ENCODE peak calls at places on chromosomes 13 and 19, in six cellular contexts. C is DND-41, A is OCI-LY7, F is lower lobe of right lung, W is K562, P is pancreas. S is an unnamed sample.

GRCh38 chr19:6086081-6086858 is 24.0 kb downstream of the RFX2 start:
- DNase-seq in C (no peak), A (no peak), F (no peak), W (no peak), P (no peak), S (no peak)

GRCh38 chr13:95153647-95154405 is 147.4 kb downstream of the ABCC4 start:
- DNase-seq in C (no peak), A (no peak), F (no peak), W (no peak), P (no peak), S (no peak)

GRCh38 chr19:33241091-33241529 is 15.5 kb upstream of the SLC7A10 start:
- DNase-seq in C (no peak), A (no peak), F (peak), W (no peak), P (no peak), S (no peak)

GRCh38 chr13:107373551-107373950 is 805.6 kb upstream of the ARGLU1 start:
- DNase-seq in C (no peak), A (no peak), F (no peak), W (no peak), P (no peak), S (no peak)

GRCh38 chr13:37295046-37295445 is 189.6 kb upstream of the CSNK1A1L start:
- DNase-seq in C (no peak), A (no peak), F (no peak), W (no peak), P (no peak), S (no peak)

GRCh38 chr13:105817011-105817410 is 718.5 kb downstream of the EFNB2 start:
- DNase-seq in C (no peak), A (no peak), F (no peak), W (no peak), P (no peak), S (no peak)

GRCh38 chr13:100363351-100363750 is 225.2 kb downstream of the GGACT start:
- DNase-seq in C (no peak), A (no peak), F (no peak), W (no peak), P (no peak), S (no peak)

GRCh38 chr13:73602295-73602694 is 531.9 kb downstream of the KLF12 start:
- DNase-seq in C (no peak), A (no peak), F (no peak), W (peak), P (no peak), S (no peak)

GRCh38 chr13:41059896-41060722 is 1.2 kb upstream of the WBP4 start:
- DNase-seq in C (peak), A (peak), F (peak), W (peak), P (peak), S (peak)

GRCh38 chr13:109737606-109738005 is 48.8 kb downstream of the IRS2 start:
- DNase-seq in C (peak), A (no peak), F (no peak), W (no peak), P (no peak), S (no peak)

GRCh38 chr13:96181886-96182285 is 92.0 kb downstream of the HS6ST3 start:
- DNase-seq in C (no peak), A (no peak), F (no peak), W (no peak), P (no peak), S (no peak)

GRCh38 chr19:10513223-10513622 is 4.0 kb downstream of the S1PR5 start:
- DNase-seq in C (no peak), A (no peak), F (no peak), W (no peak), P (no peak), S (no peak)

GRCh38 chr19:10516671-10517286 is 468 bp downstream of the S1PR5 start:
- DNase-seq in C (no peak), A (no peak), F (no peak), W (no peak), P (no peak), S (no peak)

GRCh38 chr19:10516064-10516385 is 1.2 kb downstream of the S1PR5 start:
- DNase-seq in C (no peak), A (no peak), F (no peak), W (no peak), P (no peak), S (peak)

GRCh38 chr19:10517361-10517759 is at the start of gene S1PR5:
- DNase-seq in C (no peak), A (no peak), F (no peak), W (peak), P (peak), S (peak)

GRCh38 chr19:10514211-10515145 is 2.8 kb downstream of the S1PR5 start:
- DNase-seq in C (no peak), A (no peak), F (no peak), W (no peak), P (no peak), S (peak)
- H3K4me3 ChIP-seq in C (no peak), A (no peak), F (no peak), W (no peak), P (no peak), S (no peak)

GRCh38 chr13:114066956-114067355 is 65.5 kb downstream of the RASA3 start:
- DNase-seq in C (no peak), A (no peak), F (peak), W (no peak), P (no peak), S (no peak)

GRCh38 chr13:114065926-114066774 is 66.3 kb downstream of the RASA3 start:
- DNase-seq in C (no peak), A (no peak), F (peak), W (no peak), P (no peak), S (no peak)

GRCh38 chr13:114064516-114065140 is 67.8 kb downstream of the RASA3 start:
- DNase-seq in C (no peak), A (no peak), F (peak), W (peak), P (no peak), S (no peak)

GRCh38 chr13:114063545-114064515 is 68.6 kb downstream of the RASA3 start:
- DNase-seq in C (no peak), A (no peak), F (peak), W (peak), P (no peak), S (no peak)

DNA sequence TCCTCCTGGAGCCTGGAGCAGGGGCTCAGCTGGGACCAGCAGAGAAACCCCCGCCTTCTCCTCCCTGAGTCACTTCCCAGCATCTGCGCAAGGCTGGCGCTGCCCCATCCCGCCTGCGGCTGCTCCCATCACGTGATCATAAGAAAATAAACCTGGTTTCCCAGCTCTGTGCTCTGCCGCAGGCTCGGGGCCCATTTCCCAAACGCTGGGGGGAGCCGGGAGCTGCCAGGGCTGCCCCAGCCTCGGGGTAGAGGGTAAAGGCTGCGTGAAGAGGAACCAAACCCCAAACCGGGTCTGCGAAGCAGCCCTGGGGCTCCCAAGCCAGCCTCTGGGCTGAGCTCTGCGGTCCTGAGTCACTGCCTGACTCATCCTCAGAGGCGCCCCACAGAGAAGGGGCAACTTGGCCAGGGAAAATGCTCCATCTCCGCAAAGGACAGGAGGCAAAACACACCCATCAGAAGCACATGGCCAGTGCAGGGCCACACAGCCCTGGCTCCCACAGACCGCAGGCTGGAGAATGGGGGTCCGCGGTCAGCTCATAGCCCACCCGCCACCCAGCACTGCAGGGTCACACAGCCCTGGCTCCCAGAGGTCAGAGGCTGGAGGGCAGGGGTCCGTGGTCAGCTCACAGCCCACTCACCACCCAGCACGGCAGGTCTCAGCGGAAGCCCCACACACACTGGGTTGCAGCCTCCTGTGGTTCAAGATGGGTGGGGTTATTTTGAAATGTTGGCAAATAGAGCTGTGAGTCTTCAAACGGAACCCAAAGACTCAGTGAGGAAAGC is 67.1 kb downstream of the RASA3 start:
- DNase-seq in C (no peak), A (no peak), F (peak), W (peak), P (peak), S (peak)
- H3K27ac ChIP-seq in C (peak), A (no peak), F (peak), W (peak), P (peak), S (peak)

GRCh38 chr19:40570313-40571004 is 6.2 kb upstream of the SHKBP1 start:
- DNase-seq in C (peak), A (peak), F (peak), W (peak), P (peak), S (peak)

GRCh38 chr19:40565910-40566495 is 10.7 kb upstream of the SHKBP1 start:
- DNase-seq in C (no peak), A (no peak), F (no peak), W (no peak), P (no peak), S (no peak)

GRCh38 chr19:40567750-40568494 is 8.8 kb upstream of the SHKBP1 start:
- DNase-seq in C (no peak), A (no peak), F (no peak), W (no peak), P (no peak), S (no peak)

GRCh38 chr19:40565355-40565754 is 11.3 kb upstream of the SHKBP1 start:
- DNase-seq in C (no peak), A (no peak), F (no peak), W (no peak), P (no peak), S (no peak)

DNA sequence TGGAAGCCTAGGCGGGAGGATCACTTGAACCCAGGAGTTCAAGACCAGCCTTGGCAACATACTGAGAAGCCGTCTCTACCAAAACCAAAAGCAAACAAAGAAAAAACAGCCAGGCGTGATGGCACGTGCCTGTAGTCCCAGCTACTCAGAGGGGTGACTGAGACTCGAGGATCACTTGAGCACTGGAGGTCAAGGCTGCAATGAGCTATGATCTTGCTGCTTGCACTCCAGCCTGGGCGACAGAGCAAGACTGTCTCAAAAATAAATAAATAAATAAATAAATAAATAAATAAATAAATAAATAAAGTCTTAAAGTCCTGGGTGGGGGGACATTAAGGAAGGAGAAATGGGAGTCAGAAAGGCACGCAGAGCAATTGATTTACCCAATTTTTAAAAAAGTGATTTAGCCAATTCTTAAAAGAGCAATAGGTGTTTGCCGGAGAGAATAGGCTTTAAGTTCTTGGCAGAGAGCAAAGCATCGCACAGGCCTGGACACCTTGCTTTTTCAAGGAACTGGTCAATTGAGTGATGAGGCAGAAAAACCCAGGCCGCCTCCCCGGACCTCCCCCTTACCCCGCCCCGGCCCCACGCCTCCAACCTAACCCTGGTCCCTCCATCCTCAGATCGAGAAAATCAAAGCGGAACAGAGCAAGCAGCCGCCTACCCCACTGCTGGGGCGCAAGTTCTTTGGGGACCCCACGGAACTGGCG is 9.5 kb upstream of the SHKBP1 start:
- DNase-seq in C (no peak), A (no peak), F (no peak), W (peak), P (no peak), S (no peak)
- H3K4me3 ChIP-seq in C (no peak), A (no peak), F (peak), W (no peak), P (no peak), S (no peak)

GRCh38 chr19:50419022-50419579 is 363 bp downstream of the SPIB start:
- DNase-seq in C (no peak), A (no peak), F (no peak), W (no peak), P (no peak), S (no peak)

GRCh38 chr19:50420808-50421207 is 2.1 kb downstream of the SPIB start:
- DNase-seq in C (no peak), A (no peak), F (no peak), W (no peak), P (no peak), S (no peak)

GRCh38 chr19:50420127-50420526 is 1.4 kb downstream of the SPIB start:
- DNase-seq in C (no peak), A (no peak), F (no peak), W (no peak), P (no peak), S (no peak)

GRCh38 chr19:50418186-50419021 is at the start of gene SPIB:
- DNase-seq in C (no peak), A (peak), F (no peak), W (no peak), P (no peak), S (no peak)

GRCh38 chr19:50419580-50420035 is 870 bp downstream of the SPIB start:
- DNase-seq in C (peak), A (peak), F (no peak), W (no peak), P (no peak), S (no peak)
- H3K27ac ChIP-seq in C (no peak), A (peak), F (no peak), W (no peak), P (no peak), S (no peak)

DNA sequence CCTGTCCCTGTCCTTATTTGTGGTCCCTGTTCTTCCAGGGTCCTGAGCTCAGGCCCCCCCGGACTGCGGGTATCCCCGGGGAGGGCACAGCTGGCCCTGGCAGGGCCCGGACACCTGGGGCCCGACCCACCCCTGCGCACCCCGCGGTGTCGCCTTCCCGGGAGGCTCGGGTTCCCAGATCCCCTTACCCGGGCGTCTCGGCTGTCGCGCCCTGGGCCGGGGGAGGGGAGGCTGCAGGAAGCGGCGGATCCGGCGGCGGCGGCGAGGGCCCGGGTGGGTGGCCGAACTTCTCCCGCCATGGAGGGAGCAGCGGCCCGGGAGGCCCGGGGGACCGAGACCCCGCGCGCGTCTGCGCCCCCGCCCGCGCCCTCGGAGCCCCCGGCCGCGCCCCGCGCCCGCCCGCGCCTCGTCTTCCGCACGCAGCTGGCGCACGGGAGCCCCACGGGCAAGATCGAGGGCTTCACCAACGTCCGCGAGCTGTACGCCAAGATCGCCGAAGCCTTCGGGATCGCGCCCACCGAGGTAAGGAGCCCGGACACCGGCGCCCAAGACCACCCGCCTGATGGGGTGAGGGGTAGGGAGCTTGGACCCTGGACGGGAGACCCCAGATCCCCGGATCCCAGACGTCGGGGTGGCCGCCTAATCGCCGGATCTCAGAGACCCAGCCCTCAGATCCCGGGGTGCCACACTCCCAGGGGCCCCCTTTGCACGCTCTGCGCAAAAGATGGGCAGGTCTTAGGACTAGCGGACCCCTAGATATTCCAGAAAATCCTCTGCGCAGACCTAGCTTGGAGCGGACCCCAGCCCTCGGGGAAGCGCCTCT is at the start of gene GIPC3:
- DNase-seq in C (no peak), A (no peak), F (no peak), W (no peak), P (no peak), S (no peak)
- H3K4me3 ChIP-seq in C (no peak), A (no peak), F (peak), W (peak), P (no peak), S (peak)

DNA sequence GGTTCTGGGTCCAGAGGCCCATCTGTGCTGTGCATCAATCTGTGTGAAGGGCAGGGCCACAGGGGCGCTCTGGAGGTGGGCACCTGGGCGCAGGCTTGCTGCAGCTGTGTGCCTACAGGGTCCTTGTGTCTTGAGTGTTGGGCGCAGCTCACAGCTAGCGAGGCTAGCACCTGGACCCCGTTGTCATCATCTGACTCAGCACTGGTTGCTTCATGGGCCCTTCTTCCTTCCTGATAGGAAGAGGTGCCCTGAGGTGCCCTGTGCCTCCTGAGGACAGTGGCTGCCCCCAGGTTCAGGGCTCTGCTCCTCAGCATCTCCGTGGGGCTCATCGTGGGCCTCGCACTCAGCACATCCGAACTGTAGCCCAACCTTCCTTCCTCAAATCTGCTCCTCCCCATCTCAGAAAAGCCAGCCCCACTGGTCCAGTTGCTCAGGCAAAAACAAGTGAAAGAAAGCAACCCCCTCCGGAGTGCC is 54.8 kb downstream of the GATAD2A start:
- DNase-seq in C (no peak), A (peak), F (peak), W (no peak), P (no peak), S (peak)
- H3K27ac ChIP-seq in C (no peak), A (peak), F (peak), W (peak), P (peak), S (peak)

DNA sequence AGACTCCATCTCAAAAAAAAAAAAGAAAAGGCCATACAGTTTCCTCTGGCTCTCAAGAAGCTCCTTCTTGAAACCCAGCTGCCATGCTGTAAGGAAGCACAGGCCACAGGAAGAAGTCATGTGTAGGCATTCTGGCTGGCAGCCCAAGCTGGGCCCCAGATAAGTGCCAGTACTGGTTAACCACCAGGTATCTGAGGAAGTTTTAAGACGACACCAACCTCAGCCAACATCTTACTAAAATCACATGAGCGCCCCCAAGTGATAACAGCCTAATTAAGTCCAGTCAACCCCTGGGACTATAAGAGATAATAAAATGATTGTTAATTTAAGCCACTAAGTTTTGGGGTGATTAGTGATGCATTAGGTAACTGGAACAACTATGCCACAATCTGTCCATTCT is 27.4 kb upstream of the AKT2 start:
- DNase-seq in C (no peak), A (peak), F (no peak), W (peak), P (no peak), S (no peak)
- H3K4me3 ChIP-seq in C (no peak), A (no peak), F (no peak), W (no peak), P (no peak), S (no peak)